ENCODE peak calls at places on chromosomes 6 and 20, in eight cellular contexts. W, N, I, Q, M, X, G and S are unnamed samples.

GRCh38 chr6:56887086-56887485 is 67.8 kb upstream of the BEND6 start:
- DNase-seq in W (no peak), N (no peak), I (no peak), Q (no peak), M (no peak), X (no peak), G (no peak), S (no peak)

GRCh38 chr6:91895592-91895991 is 1308.7 kb upstream of the MAP3K7 start:
- DNase-seq in W (peak), N (no peak), I (no peak), Q (no peak), M (no peak), X (peak), G (peak), S (no peak)

GRCh38 chr6:15526129-15526764 is 136.6 kb downstream of the DTNBP1 start:
- DNase-seq in W (no peak), N (no peak), I (no peak), Q (no peak), M (no peak), X (no peak), G (no peak), S (no peak)

GRCh38 chr20:8220716-8221115 is 88.7 kb downstream of the PLCB1 start:
- DNase-seq in W (no peak), N (no peak), I (no peak), Q (no peak), M (no peak), X (no peak), G (no peak), S (no peak)

GRCh38 chr20:31816221-31816620 is 2.9 kb upstream of the MYLK2 start:
- DNase-seq in W (no peak), N (no peak), I (no peak), Q (no peak), M (no peak), X (no peak), G (no peak), S (no peak)

GRCh38 chr20:12535316-12535715 is 473.5 kb upstream of the SPTLC3 start:
- DNase-seq in W (peak), N (no peak), I (no peak), Q (no peak), M (no peak), X (no peak), G (no peak), S (no peak)

GRCh38 chr20:10800288-10800687 is 126.5 kb upstream of the JAG1 start:
- DNase-seq in W (no peak), N (no peak), I (peak), Q (no peak), M (no peak), X (no peak), G (no peak), S (no peak)

GRCh38 chr20:64146936-64147451 is 17.3 kb upstream of the MYT1 start:
- DNase-seq in W (no peak), N (no peak), I (no peak), Q (no peak), M (no peak), X (no peak), G (no peak), S (no peak)

GRCh38 chr6:96760153-96760687 is 77.1 kb downstream of the GPR63 start:
- DNase-seq in W (no peak), N (no peak), I (no peak), Q (no peak), M (no peak), X (no peak), G (no peak), S (no peak)

GRCh38 chr6:27280064-27280539 is 32.0 kb downstream of the POM121L2 start:
- DNase-seq in W (peak), N (no peak), I (no peak), Q (peak), M (no peak), X (peak), G (peak), S (no peak)

GRCh38 chr6:94099072-94099471 is 679.7 kb upstream of the EPHA7 start:
- DNase-seq in W (no peak), N (no peak), I (no peak), Q (no peak), M (no peak), X (no peak), G (no peak), S (no peak)

GRCh38 chr20:57913156-57913930 is 203.5 kb upstream of the PMEPA1 start:
- DNase-seq in W (no peak), N (no peak), I (no peak), Q (no peak), M (no peak), X (no peak), G (no peak), S (no peak)

GRCh38 chr6:142408409-142408808 is 106.6 kb downstream of the ADGRG6 start:
- DNase-seq in W (no peak), N (no peak), I (no peak), Q (no peak), M (no peak), X (peak), G (no peak), S (no peak)

GRCh38 chr6:132418566-132418965 is 17.3 kb upstream of the MOXD1 start:
- DNase-seq in W (no peak), N (no peak), I (no peak), Q (no peak), M (no peak), X (no peak), G (no peak), S (no peak)

GRCh38 chr6:147201885-147202515 is 2.2 kb upstream of the STXBP5 start:
- DNase-seq in W (peak), N (no peak), I (no peak), Q (peak), M (no peak), X (peak), G (peak), S (no peak)

GRCh38 chr6:14858808-14859207 is 387.1 kb upstream of the JARID2 start:
- DNase-seq in W (no peak), N (no peak), I (no peak), Q (no peak), M (no peak), X (no peak), G (no peak), S (no peak)

GRCh38 chr6:75609639-75610590 is 8.2 kb downstream of the SENP6 start:
- DNase-seq in W (no peak), N (no peak), I (no peak), Q (peak), M (no peak), X (no peak), G (peak), S (no peak)

GRCh38 chr20:34562643-34563042 is 4.1 kb downstream of the MAP1LC3A start:
- DNase-seq in W (peak), N (peak), I (no peak), Q (peak), M (no peak), X (peak), G (no peak), S (no peak)

GRCh38 chr20:57061058-57061900 is 205.2 kb downstream of the BMP7 start:
- DNase-seq in W (peak), N (no peak), I (no peak), Q (peak), M (peak), X (peak), G (peak), S (no peak)

GRCh38 chr6:108133594-108134179 is 32.1 kb upstream of the NR2E1 start:
- DNase-seq in W (peak), N (no peak), I (peak), Q (peak), M (no peak), X (peak), G (peak), S (no peak)

GRCh38 chr6:88141641-88142298 is 24.4 kb downstream of the CNR1 start:
- DNase-seq in W (no peak), N (no peak), I (no peak), Q (no peak), M (no peak), X (no peak), G (no peak), S (no peak)

GRCh38 chr20:37627060-37627766 is 66.6 kb upstream of the CTNNBL1 start:
- DNase-seq in W (peak), N (peak), I (no peak), Q (peak), M (peak), X (peak), G (peak), S (peak)

GRCh38 chr6:82025271-82025670 is 222.3 kb downstream of the IBTK start:
- DNase-seq in W (no peak), N (no peak), I (no peak), Q (no peak), M (no peak), X (peak), G (no peak), S (no peak)